ENCODE peak calls at places on chromosome 2, in six cellular contexts. D is neural progenitor cell; O is cardiac muscle cell; K is CD8-positive, alpha-beta T cell; P is gastrocnemius medialis; A is heart right ventricle. N is an unnamed sample.
A peak's percentile ranks its signal among the peaks of the same experiment; 100 is the strongest.

GRCh38 chr2:165182029-165182428 is 21.8 kb downstream of the SCN3A start:
- DNase-seq in O (no peak), D (no peak), A (no peak), P (no peak), K (no peak), N (no peak)

GRCh38 chr2:104361414-104361813 is 492.5 kb upstream of the POU3F3 start:
- DNase-seq in K (no peak), O (no peak), D (no peak), A (no peak), P (no peak), N (no peak)

GRCh38 chr2:144143294-144144092 is 376.4 kb downstream of the ZEB2 start:
- DNase-seq in K (no peak), P (no peak), D (no peak), O (no peak), A (no peak), N (no peak)

GRCh38 chr2:204583773-204584172 is 38.5 kb downstream of the PARD3B start:
- DNase-seq in A (no peak), K (no peak), P (no peak), O (no peak), D (no peak), N (no peak)

GRCh38 chr2:189287982-189288494 is 108.5 kb upstream of the COL5A2 start:
- DNase-seq in A (no peak), D (peak; percentile 72), K (no peak), P (no peak), O (peak; percentile 69), N (no peak)

GRCh38 chr2:7771781-7772180 is 854.6 kb downstream of the RNF144A start:
- DNase-seq in P (no peak), A (no peak), K (no peak), D (no peak), O (no peak), N (no peak)

GRCh38 chr2:101823347-101823791 is 125.9 kb downstream of the MAP4K4 start:
- DNase-seq in P (peak; percentile 42), O (peak; percentile 73), A (peak; percentile 76), K (peak; percentile 69), D (peak; percentile 80), N (peak; percentile 37)

GRCh38 chr2:168371273-168371992 is 84.6 kb upstream of the CERS6 start:
- DNase-seq in K (no peak), O (no peak), A (no peak), P (no peak), D (no peak), N (no peak)

GRCh38 chr2:157782057-157782845 is 93.9 kb downstream of the ACVR1 start:
- DNase-seq in K (no peak), D (no peak), O (peak; percentile 42), P (peak; percentile 73), A (peak; percentile 15), N (no peak)

GRCh38 chr2:128615571-128615970 is 296.9 kb upstream of the HS6ST1 start:
- DNase-seq in D (no peak), P (no peak), O (no peak), A (no peak), K (no peak), N (no peak)

GRCh38 chr2:170812716-170813585 is 3.7 kb upstream of the GAD1 start:
- DNase-seq in D (peak; percentile 94), K (no peak), A (peak; percentile 82), P (peak; percentile 27), O (peak; percentile 89), N (no peak)

GRCh38 chr2:237515166-237515565 is 28.1 kb downstream of the MLPH start:
- DNase-seq in K (no peak), P (no peak), O (no peak), A (no peak), D (no peak), N (no peak)

GRCh38 chr2:58967736-58968135 is 726.6 kb upstream of the FANCL start:
- DNase-seq in A (no peak), D (no peak), P (no peak), O (no peak), K (no peak), N (no peak)

DNA sequence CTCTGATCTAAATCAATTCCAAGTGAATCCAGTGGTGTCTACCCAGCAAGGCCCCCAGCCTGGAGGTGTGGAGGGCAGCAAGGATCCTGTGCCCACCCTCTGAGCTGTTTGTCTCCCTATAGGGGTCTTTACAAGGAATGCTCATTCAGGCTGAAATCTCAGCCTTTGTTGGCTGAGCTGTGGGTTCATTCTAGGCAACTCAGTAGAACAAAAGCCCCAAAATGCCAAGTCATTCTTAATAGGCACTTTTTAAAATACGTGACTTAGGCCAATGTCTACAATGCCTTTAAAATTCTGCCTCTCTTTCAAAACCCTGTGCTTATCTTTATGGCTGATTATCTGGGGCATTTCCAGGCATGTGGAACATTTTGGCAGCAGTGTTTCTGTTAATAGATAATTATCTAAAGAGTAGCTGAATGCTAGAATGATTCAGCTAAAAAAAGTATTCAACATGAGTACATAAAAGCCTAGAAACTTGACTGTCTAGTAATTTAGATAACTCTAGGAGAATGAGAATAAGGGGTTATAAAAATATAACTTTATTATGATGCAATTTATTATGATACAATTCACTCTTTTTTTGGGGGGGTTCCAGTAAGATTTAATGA is 7.4 kb downstream of the UGT1A6 start:
- DNase-seq in O (no peak), A (no peak), P (no peak), D (peak; percentile 85), K (no peak), N (no peak)
- H3K9me3 ChIP-seq in O (no peaks in the 10 kb centered on the region), A (peaks cover 11% of the 10 kb centered on the region), P (no peaks in the 10 kb centered on the region), D (no peaks in the 10 kb centered on the region), K (no peaks in the 10 kb centered on the region), N (no peaks in the 10 kb centered on the region)

GRCh38 chr2:44981714-44982108 is 27.5 kb downstream of the SIX2 start:
- DNase-seq in P (peak; percentile 56), K (peak; percentile 68), O (peak; percentile 87), A (peak; percentile 74), D (peak; percentile 89), N (peak; percentile 51)
- H3K9me3 ChIP-seq in P (no peaks in the 10 kb centered on the region), K (no peaks in the 10 kb centered on the region), O (no peaks in the 10 kb centered on the region), A (no peaks in the 10 kb centered on the region), D (no peaks in the 10 kb centered on the region), N (no peaks in the 10 kb centered on the region)

GRCh38 chr2:41498791-41499190 is 549.0 kb upstream of the PKDCC start:
- DNase-seq in K (no peak), P (no peak), A (no peak), O (no peak), D (no peak), N (no peak)
- H3K9me3 ChIP-seq in K (peaks cover 16% of the 10 kb centered on the region), P (peaks cover 11% of the 10 kb centered on the region), A (peaks cover 75% of the 10 kb centered on the region), O (peaks cover 4% of the 10 kb centered on the region), D (peaks cover 17% of the 10 kb centered on the region), N (peaks cover 12% of the 10 kb centered on the region)

DNA sequence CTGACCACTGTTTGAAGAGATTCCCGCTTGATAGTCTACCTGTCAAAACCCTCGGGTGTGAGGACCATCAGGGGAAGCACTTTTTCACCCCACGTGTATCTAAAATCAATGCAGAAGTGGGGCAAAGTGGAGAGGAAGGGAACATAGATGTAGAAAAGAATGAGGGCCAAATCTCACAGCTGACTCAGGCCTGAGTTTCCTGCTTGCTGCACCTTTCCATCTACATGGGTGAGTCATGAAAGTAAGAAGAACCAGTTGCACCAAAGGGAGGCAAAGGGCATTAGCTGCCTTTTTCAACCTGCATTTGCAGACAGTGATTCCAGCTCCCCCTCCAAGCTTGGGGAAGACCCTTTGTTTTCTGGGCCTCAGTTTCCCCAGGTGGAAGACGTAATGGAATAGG is 100.2 kb upstream of the MYCN start:
- DNase-seq in P (no peak), A (no peak), D (no peak), K (no peak), O (no peak), N (no peak)
- H3K9me3 ChIP-seq in P (no peaks in the 10 kb centered on the region), A (no peaks in the 10 kb centered on the region), D (no peaks in the 10 kb centered on the region), K (no peaks in the 10 kb centered on the region), O (no peaks in the 10 kb centered on the region), N (no peaks in the 10 kb centered on the region)

GRCh38 chr2:224729435-224729834 is 13.3 kb upstream of the CCDC195 start:
- DNase-seq in D (no peak), K (no peak), A (no peak), P (no peak), O (no peak), N (no peak)

GRCh38 chr2:224736227-224736626 is 20.1 kb upstream of the CCDC195 start:
- DNase-seq in P (no peak), A (no peak), D (no peak), O (no peak), K (no peak), N (no peak)

GRCh38 chr2:224734949-224735348 is 18.8 kb upstream of the CCDC195 start:
- DNase-seq in A (no peak), D (no peak), O (no peak), P (no peak), K (no peak), N (no peak)
- H3K9me3 ChIP-seq in A (peaks cover 9% of the 10 kb centered on the region), D (no peaks in the 10 kb centered on the region), O (no peaks in the 10 kb centered on the region), P (no peaks in the 10 kb centered on the region), K (peaks cover 7% of the 10 kb centered on the region), N (no peaks in the 10 kb centered on the region)

DNA sequence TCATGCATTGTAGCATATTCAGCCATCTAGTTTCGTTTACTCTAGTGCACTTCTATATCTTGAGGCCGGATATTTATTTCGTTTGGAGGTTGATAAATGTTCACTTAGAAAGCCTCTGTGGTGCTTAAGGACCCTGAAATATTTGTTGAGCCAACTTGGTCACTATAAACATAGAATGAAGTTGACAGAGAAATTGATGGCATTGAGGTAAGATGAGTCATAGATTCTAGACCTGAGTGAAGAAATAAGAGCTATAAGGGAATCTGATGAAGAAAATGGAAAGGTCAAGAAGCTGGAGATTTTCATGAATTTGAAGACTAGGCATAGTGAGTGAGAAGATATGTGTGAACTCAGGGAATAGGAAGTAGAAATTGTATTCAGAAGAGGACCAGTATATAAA is 35.9 kb downstream of the EPC2 start:
- DNase-seq in P (no peak), O (no peak), A (no peak), K (no peak), D (no peak), N (no peak)
- H3K9me3 ChIP-seq in P (no peaks in the 10 kb centered on the region), O (no peaks in the 10 kb centered on the region), A (peaks cover 5% of the 10 kb centered on the region), K (no peaks in the 10 kb centered on the region), D (no peaks in the 10 kb centered on the region), N (no peaks in the 10 kb centered on the region)

GRCh38 chr2:62205554-62205953 is 9.6 kb downstream of the B3GNT2 start:
- DNase-seq in O (no peak), K (no peak), A (no peak), P (no peak), D (no peak), N (no peak)
- H3K9me3 ChIP-seq in O (no peaks in the 10 kb centered on the region), K (no peaks in the 10 kb centered on the region), A (no peaks in the 10 kb centered on the region), P (no peaks in the 10 kb centered on the region), D (no peaks in the 10 kb centered on the region), N (no peaks in the 10 kb centered on the region)

GRCh38 chr2:13651684-13652131 is 935.0 kb downstream of the TRIB2 start:
- DNase-seq in K (no peak), D (no peak), P (no peak), O (no peak), A (no peak), N (no peak)
- H3K9me3 ChIP-seq in K (no peaks in the 10 kb centered on the region), D (peaks cover 10% of the 10 kb centered on the region), P (no peaks in the 10 kb centered on the region), O (no peaks in the 10 kb centered on the region), A (peaks cover 13% of the 10 kb centered on the region), N (no peaks in the 10 kb centered on the region)

N was measured in T-helper 17 cell.